ENCODE peak calls at places on chromosomes 3 and 15, in six cellular contexts. One of them, this sample, is unnamed.

GRCh38 chr15:101017935-101018849 is 99.0 kb downstream of the LRRK1 start:
- DNase-seq in A549: no peak
- DNase-seq in testis: peak; percentile 12
- DNase-seq in left lung: no peak
- DNase-seq in psoas muscle: no peak
- DNase-seq in aorta: no peak
- DNase-seq in this sample: no peak

GRCh38 chr3:51948016-51948580 is 5.9 kb downstream of the PARP3 start:
- DNase-seq in left lung: peak; percentile 58
- DNase-seq in psoas muscle: no peak
- DNase-seq in aorta: no peak
- DNase-seq in A549: no peak
- DNase-seq in testis: no peak
- DNase-seq in this sample: no peak

GRCh38 chr3:116103868-116104530 is 341.3 kb downstream of the LSAMP start:
- DNase-seq in psoas muscle: no peak
- DNase-seq in aorta: no peak
- DNase-seq in A549: no peak
- DNase-seq in left lung: no peak
- DNase-seq in testis: no peak
- DNase-seq in this sample: no peak

GRCh38 chr3:64074091-64074490 is 50.8 kb upstream of the PSMD6 start:
- DNase-seq in psoas muscle: no peak
- DNase-seq in testis: no peak
- DNase-seq in left lung: no peak
- DNase-seq in A549: no peak
- DNase-seq in aorta: no peak
- DNase-seq in this sample: no peak

GRCh38 chr3:186182850-186183249 is 74.0 kb upstream of the ETV5 start:
- DNase-seq in testis: no peak
- DNase-seq in A549: no peak
- DNase-seq in psoas muscle: no peak
- DNase-seq in left lung: no peak
- DNase-seq in aorta: no peak
- DNase-seq in this sample: no peak

GRCh38 chr3:38131621-38132369 is 5.1 kb downstream of the ACAA1 start:
- DNase-seq in A549: peak; percentile 53
- DNase-seq in testis: peak; percentile 32
- DNase-seq in left lung: no peak
- DNase-seq in psoas muscle: no peak
- DNase-seq in aorta: no peak
- DNase-seq in this sample: no peak

GRCh38 chr3:66385066-66385465 is 115.8 kb downstream of the LRIG1 start:
- DNase-seq in left lung: no peak
- DNase-seq in testis: no peak
- DNase-seq in A549: no peak
- DNase-seq in psoas muscle: no peak
- DNase-seq in aorta: no peak
- DNase-seq in this sample: no peak

GRCh38 chr3:13504161-13504831 is 24.2 kb downstream of the HDAC11 start:
- DNase-seq in A549: no peak
- DNase-seq in left lung: no peak
- DNase-seq in testis: no peak
- DNase-seq in psoas muscle: no peak
- DNase-seq in aorta: peak; percentile 67
- DNase-seq in this sample: no peak

GRCh38 chr3:61876797-61877196 is 315.4 kb downstream of the PTPRG start:
- DNase-seq in testis: no peak
- DNase-seq in psoas muscle: no peak
- DNase-seq in left lung: no peak
- DNase-seq in aorta: no peak
- DNase-seq in A549: no peak
- DNase-seq in this sample: no peak

GRCh38 chr3:128861491-128861890 is 17.9 kb upstream of the ACAD9 start:
- DNase-seq in testis: no peak
- DNase-seq in aorta: no peak
- DNase-seq in psoas muscle: no peak
- DNase-seq in A549: no peak
- DNase-seq in left lung: no peak
- DNase-seq in this sample: no peak

GRCh38 chr3:128855574-128855973 is 23.8 kb upstream of the ACAD9 start:
- DNase-seq in A549: no peak
- DNase-seq in testis: no peak
- DNase-seq in psoas muscle: no peak
- DNase-seq in aorta: no peak
- DNase-seq in left lung: no peak
- DNase-seq in this sample: no peak

GRCh38 chr3:128858167-128858566 is 21.3 kb upstream of the ACAD9 start:
- DNase-seq in aorta: no peak
- DNase-seq in left lung: no peak
- DNase-seq in testis: no peak
- DNase-seq in psoas muscle: no peak
- DNase-seq in A549: no peak
- DNase-seq in this sample: no peak

GRCh38 chr3:128863560-128863959 is 15.9 kb upstream of the ACAD9 start:
- DNase-seq in left lung: no peak
- DNase-seq in testis: peak; percentile 30
- DNase-seq in A549: no peak
- DNase-seq in aorta: no peak
- DNase-seq in psoas muscle: no peak
- DNase-seq in this sample: no peak

DNA sequence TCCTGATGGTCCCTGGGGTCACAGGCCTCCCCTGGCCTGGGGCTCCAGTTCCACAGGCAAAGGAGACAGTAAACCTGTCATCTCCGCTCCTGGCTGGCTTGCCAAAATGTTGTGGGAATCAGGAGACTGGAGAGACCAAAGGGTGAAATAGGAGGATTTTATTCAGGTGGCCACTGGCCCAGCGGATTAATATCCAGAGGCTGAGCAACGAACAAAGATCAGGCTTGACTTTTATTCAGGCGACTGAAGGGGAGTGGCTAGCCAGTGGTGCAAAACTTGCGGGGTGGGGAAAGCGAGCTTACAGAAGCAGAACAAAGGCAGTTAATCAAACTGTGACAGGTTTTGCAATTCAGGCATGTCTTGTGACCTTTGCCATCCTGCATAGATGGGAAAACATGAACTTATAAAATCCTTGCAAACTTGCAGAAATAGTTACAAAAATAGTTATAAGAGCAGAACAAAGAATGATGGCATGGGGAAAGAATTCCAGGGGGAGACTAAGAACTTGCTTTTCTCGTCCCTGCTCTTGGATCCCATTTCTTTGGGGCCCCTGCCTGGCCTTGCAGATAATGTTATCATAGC is 19.8 kb upstream of the ACAD9 start:
- DNase-seq in testis: no peak
- DNase-seq in aorta: no peak
- DNase-seq in psoas muscle: no peak
- DNase-seq in A549: peak; percentile 38
- DNase-seq in left lung: no peak
- DNase-seq in this sample: no peak
- H3K9me3 ChIP-seq in testis: no peaks in the 10 kb centered on the region
- H3K9me3 ChIP-seq in aorta: peaks cover 9% of the 10 kb centered on the region
- H3K9me3 ChIP-seq in psoas muscle: peaks cover 12% of the 10 kb centered on the region
- H3K9me3 ChIP-seq in A549: peaks cover 47% of the 10 kb centered on the region
- H3K9me3 ChIP-seq in left lung: no peaks in the 10 kb centered on the region
- H3K9me3 ChIP-seq in this sample: peaks cover 3% of the 10 kb centered on the region

DNA sequence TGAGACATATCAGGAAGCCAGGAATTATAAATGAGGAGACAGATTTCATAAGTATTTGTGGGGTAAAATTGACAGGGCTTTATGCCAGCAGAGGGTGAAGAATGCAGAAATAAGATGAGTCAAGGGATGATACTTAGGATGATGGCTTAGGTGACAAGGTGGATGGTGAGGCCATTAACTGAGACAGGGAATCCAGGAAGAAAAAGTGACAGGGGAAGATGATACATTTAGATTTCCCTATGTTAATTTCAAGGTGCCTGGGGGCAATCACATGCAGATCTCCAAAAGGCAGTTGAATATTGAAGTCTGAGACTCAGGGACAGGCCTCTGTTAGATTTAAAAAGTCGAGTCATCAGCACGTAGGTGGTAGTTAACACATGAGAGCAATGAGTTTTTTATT is 68.1 kb upstream of the CHL1 start:
- DNase-seq in psoas muscle: no peak
- DNase-seq in left lung: no peak
- DNase-seq in aorta: no peak
- DNase-seq in A549: no peak
- DNase-seq in testis: no peak
- DNase-seq in this sample: no peak
- H3K9me3 ChIP-seq in psoas muscle: no peaks in the 10 kb centered on the region
- H3K9me3 ChIP-seq in left lung: no peaks in the 10 kb centered on the region
- H3K9me3 ChIP-seq in aorta: peaks cover 4% of the 10 kb centered on the region
- H3K9me3 ChIP-seq in A549: no peaks in the 10 kb centered on the region
- H3K9me3 ChIP-seq in testis: no peaks in the 10 kb centered on the region
- H3K9me3 ChIP-seq in this sample: no peaks in the 10 kb centered on the region

GRCh38 chr15:73679964-73680363 is 4.2 kb upstream of the CD276 start:
- DNase-seq in A549: no peak
- DNase-seq in aorta: no peak
- DNase-seq in testis: no peak
- DNase-seq in psoas muscle: no peak
- DNase-seq in left lung: no peak
- DNase-seq in this sample: no peak

GRCh38 chr15:73678498-73678897 is 5.7 kb upstream of the CD276 start:
- DNase-seq in left lung: no peak
- DNase-seq in testis: no peak
- DNase-seq in psoas muscle: no peak
- DNase-seq in aorta: no peak
- DNase-seq in A549: no peak
- DNase-seq in this sample: no peak

GRCh38 chr15:73677146-73677607 is 7.0 kb upstream of the CD276 start:
- DNase-seq in left lung: no peak
- DNase-seq in A549: peak; percentile 61
- DNase-seq in psoas muscle: peak; percentile 46
- DNase-seq in aorta: no peak
- DNase-seq in testis: peak; percentile 80
- DNase-seq in this sample: peak; percentile 52

GRCh38 chr15:73679180-73679579 is 5.0 kb upstream of the CD276 start:
- DNase-seq in psoas muscle: no peak
- DNase-seq in left lung: no peak
- DNase-seq in testis: no peak
- DNase-seq in aorta: no peak
- DNase-seq in A549: no peak
- DNase-seq in this sample: no peak

GRCh38 chr15:73674587-73674986 is 9.6 kb upstream of the CD276 start:
- DNase-seq in aorta: no peak
- DNase-seq in psoas muscle: no peak
- DNase-seq in A549: no peak
- DNase-seq in testis: no peak
- DNase-seq in left lung: no peak
- DNase-seq in this sample: no peak
- H3K9me3 ChIP-seq in aorta: no peaks in the 10 kb centered on the region
- H3K9me3 ChIP-seq in psoas muscle: no peaks in the 10 kb centered on the region
- H3K9me3 ChIP-seq in A549: no peaks in the 10 kb centered on the region
- H3K9me3 ChIP-seq in testis: no peaks in the 10 kb centered on the region
- H3K9me3 ChIP-seq in left lung: no peaks in the 10 kb centered on the region
- H3K9me3 ChIP-seq in this sample: no peaks in the 10 kb centered on the region

GRCh38 chr15:27324871-27325270 is 353.9 kb downstream of the GABRG3 start:
- DNase-seq in left lung: no peak
- DNase-seq in aorta: no peak
- DNase-seq in A549: no peak
- DNase-seq in psoas muscle: no peak
- DNase-seq in testis: no peak
- DNase-seq in this sample: no peak

GRCh38 chr15:27328616-27329015 is 357.6 kb downstream of the GABRG3 start:
- DNase-seq in testis: no peak
- DNase-seq in left lung: no peak
- DNase-seq in psoas muscle: no peak
- DNase-seq in A549: no peak
- DNase-seq in aorta: no peak
- DNase-seq in this sample: no peak

DNA sequence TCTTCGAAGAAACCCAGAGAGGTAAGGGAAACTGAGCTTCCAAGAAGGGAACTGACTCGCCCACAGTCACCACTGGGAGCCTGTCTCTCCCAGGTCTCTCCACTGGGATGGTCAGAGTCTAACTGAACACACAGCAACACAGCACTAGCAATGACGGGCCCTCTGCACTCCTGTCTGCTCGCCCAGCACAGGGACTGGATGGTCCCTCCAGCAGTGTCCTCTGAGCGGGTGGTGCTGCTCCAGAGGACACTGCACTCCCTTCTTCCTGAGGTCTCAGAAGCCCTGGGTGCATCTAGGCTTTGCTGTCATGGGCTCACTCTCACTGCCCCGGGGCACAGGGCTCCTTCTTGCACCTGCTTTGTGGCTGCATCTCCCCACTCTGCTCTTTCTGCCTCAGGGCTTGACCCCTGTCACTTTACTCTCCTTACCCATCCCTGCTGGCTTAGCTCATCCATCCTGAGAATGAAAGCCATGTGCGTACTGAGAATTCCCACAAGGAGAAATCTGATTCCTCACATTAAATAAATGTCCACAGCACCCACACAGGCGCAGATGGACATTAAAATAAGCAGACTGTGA is 356.6 kb downstream of the GABRG3 start:
- DNase-seq in A549: no peak
- DNase-seq in testis: no peak
- DNase-seq in left lung: no peak
- DNase-seq in aorta: no peak
- DNase-seq in psoas muscle: no peak
- DNase-seq in this sample: no peak
- H3K9me3 ChIP-seq in A549: no peaks in the 10 kb centered on the region
- H3K9me3 ChIP-seq in testis: no peaks in the 10 kb centered on the region
- H3K9me3 ChIP-seq in left lung: no peaks in the 10 kb centered on the region
- H3K9me3 ChIP-seq in aorta: peaks cover 9% of the 10 kb centered on the region
- H3K9me3 ChIP-seq in psoas muscle: peaks cover 7% of the 10 kb centered on the region
- H3K9me3 ChIP-seq in this sample: peaks cover 3% of the 10 kb centered on the region

GRCh38 chr15:58704155-58704825 is 45.2 kb downstream of the ADAM10 start:
- DNase-seq in A549: no peak
- DNase-seq in aorta: no peak
- DNase-seq in left lung: no peak
- DNase-seq in psoas muscle: no peak
- DNase-seq in testis: no peak
- DNase-seq in this sample: no peak

GRCh38 chr15:58705105-58705504 is 44.4 kb downstream of the ADAM10 start:
- DNase-seq in psoas muscle: no peak
- DNase-seq in left lung: no peak
- DNase-seq in testis: no peak
- DNase-seq in aorta: no peak
- DNase-seq in A549: no peak
- DNase-seq in this sample: no peak

GRCh38 chr15:58701376-58701775 is 48.1 kb downstream of the ADAM10 start:
- DNase-seq in aorta: no peak
- DNase-seq in psoas muscle: no peak
- DNase-seq in left lung: no peak
- DNase-seq in testis: no peak
- DNase-seq in A549: no peak
- DNase-seq in this sample: no peak

GRCh38 chr15:58702233-58702632 is 47.3 kb downstream of the ADAM10 start:
- DNase-seq in psoas muscle: no peak
- DNase-seq in left lung: no peak
- DNase-seq in aorta: no peak
- DNase-seq in testis: no peak
- DNase-seq in A549: no peak
- DNase-seq in this sample: no peak

DNA sequence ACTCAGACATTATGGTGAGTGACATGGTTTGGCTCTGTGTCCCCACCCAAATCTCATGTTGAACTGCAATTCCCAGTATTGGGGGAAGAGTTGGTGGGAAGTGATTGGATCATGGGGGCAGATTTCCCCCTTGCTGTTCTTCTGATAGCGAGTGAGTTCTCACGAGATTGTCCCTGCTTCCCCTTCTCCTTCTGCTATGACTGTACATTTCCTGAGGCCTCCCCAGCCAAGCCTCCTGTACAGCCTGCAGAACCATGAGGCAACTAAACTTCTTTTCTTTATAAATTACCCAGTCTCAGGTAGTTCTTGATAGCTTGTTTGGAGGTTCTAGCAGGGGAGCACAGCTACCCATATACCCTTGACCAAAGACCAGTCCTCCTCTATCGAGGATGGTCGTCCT is 45.9 kb downstream of the ADAM10 start:
- DNase-seq in aorta: no peak
- DNase-seq in testis: no peak
- DNase-seq in left lung: no peak
- DNase-seq in A549: no peak
- DNase-seq in psoas muscle: no peak
- DNase-seq in this sample: no peak
- H3K9me3 ChIP-seq in aorta: no peaks in the 10 kb centered on the region
- H3K9me3 ChIP-seq in testis: no peaks in the 10 kb centered on the region
- H3K9me3 ChIP-seq in left lung: no peaks in the 10 kb centered on the region
- H3K9me3 ChIP-seq in A549: peaks cover 14% of the 10 kb centered on the region
- H3K9me3 ChIP-seq in psoas muscle: peaks cover 11% of the 10 kb centered on the region
- H3K9me3 ChIP-seq in this sample: no peaks in the 10 kb centered on the region

This sample was measured in T-helper 17 cell.